ENCODE peak calls at places on chromosomes 13 and 19, in five cellular contexts. Z is osteoblast, L is mammary epithelial cell, U is PC-3, N is GM23248. W is an unnamed sample. For H3K79me2, the result is how much of the 10 kb centered on the place peaks cover.

GRCh38 chr19:47663911-47664771 is 49.1 kb upstream of the EHD2 start:
- DNase-seq in Z (peak), L (peak), U (peak), N (peak), W (peak)

GRCh38 chr19:38535212-38535611 is 82.5 kb downstream of the MAP4K1 start:
- DNase-seq in Z (peak), L (no peak), U (no peak), N (no peak), W (no peak)

GRCh38 chr13:28710161-28710560 is 8.6 kb downstream of the SLC46A3 start:
- DNase-seq in Z (no peak), L (no peak), U (no peak), N (no peak), W (no peak)

GRCh38 chr13:24627090-24627714 is 53.0 kb upstream of the ATP12A start:
- DNase-seq in Z (no peak), L (no peak), U (peak), N (peak), W (no peak)

GRCh38 chr19:50718255-50719118 is 1.1 kb downstream of the SHANK1 start:
- DNase-seq in Z (peak), L (no peak), U (no peak), N (peak), W (no peak)

GRCh38 chr13:77781804-77782203 is 84.3 kb downstream of the SLAIN1 start:
- DNase-seq in Z (no peak), L (no peak), U (no peak), N (no peak), W (no peak)

GRCh38 chr19:40674291-40674690 is 16.2 kb downstream of the NUMBL start:
- DNase-seq in Z (peak), L (no peak), U (no peak), N (no peak), W (no peak)

GRCh38 chr13:80975903-80976302 is 635.0 kb upstream of the SPRY2 start:
- DNase-seq in Z (no peak), L (no peak), U (no peak), N (no peak), W (no peak)

GRCh38 chr13:110973007-110973700 is 58.3 kb upstream of the ANKRD10 start:
- DNase-seq in Z (no peak), L (no peak), U (no peak), N (no peak), W (no peak)

GRCh38 chr19:41701401-41702075 is 6.9 kb upstream of the CEACAM5 start:
- DNase-seq in Z (no peak), L (no peak), U (no peak), N (peak), W (no peak)

GRCh38 chr13:50422181-50423148 is 407.2 kb downstream of the KCNRG start:
- DNase-seq in Z (no peak), L (no peak), U (no peak), N (no peak), W (no peak)

GRCh38 chr19:39558623-39559117 is 18.7 kb upstream of the EID2 start:
- DNase-seq in Z (no peak), L (no peak), U (no peak), N (no peak), W (no peak)

GRCh38 chr13:89571676-89572075 is 1775.8 kb upstream of the MIR17HG start:
- DNase-seq in Z (no peak), L (no peak), U (no peak), N (no peak), W (no peak)

GRCh38 chr13:89574077-89574476 is 1773.4 kb upstream of the MIR17HG start:
- DNase-seq in Z (no peak), L (no peak), U (no peak), N (no peak), W (no peak)

DNA sequence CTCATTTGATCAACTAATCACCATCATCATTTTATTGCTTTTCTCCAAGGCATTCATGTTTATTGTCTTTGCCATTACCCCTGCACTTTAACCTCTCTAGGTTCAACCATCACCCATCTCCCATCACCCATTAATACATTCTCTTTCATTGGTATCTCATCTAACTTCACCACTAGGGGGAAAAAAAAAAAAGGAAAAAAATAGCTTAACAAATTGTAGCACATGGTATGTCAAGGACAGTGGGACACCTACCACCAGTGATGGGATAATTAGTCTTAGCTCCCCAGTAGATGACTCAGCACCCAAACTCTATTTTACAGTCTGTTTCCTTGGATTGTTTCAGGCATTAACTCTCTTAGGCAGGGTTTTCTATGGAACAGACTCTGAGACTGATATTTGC is 1770.2 kb upstream of the MIR17HG start:
- DNase-seq in Z (no peak), L (no peak), U (peak), N (no peak), W (no peak)
- H3K79me2 ChIP-seq in Z (under half), L (under half), U (under half), N (under half), W (under half)

DNA sequence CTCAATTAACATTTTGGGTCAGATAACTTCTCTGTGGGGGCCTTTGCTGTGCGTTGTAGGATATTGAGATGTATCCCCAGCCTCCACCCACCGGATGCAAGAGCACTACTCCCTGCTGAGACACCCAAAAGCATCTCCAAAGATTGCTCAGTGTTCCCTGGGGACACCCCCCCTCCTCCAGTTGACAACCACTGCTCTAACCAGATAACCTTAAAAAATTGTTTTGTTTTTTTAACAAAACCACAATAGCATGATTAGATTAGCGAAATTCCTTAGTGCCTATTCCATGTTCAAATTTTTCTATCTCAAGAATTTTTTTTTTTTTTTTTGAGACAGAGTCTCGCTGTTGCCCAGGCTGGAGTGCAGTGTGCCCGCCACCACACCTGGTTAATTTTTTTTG is 2.6 kb upstream of the EPN1 start:
- DNase-seq in Z (peak), L (no peak), U (no peak), N (peak), W (no peak)
- H3K79me2 ChIP-seq in Z (half or more), L (half or more), U (half or more), N (half or more), W (half or more)

DNA sequence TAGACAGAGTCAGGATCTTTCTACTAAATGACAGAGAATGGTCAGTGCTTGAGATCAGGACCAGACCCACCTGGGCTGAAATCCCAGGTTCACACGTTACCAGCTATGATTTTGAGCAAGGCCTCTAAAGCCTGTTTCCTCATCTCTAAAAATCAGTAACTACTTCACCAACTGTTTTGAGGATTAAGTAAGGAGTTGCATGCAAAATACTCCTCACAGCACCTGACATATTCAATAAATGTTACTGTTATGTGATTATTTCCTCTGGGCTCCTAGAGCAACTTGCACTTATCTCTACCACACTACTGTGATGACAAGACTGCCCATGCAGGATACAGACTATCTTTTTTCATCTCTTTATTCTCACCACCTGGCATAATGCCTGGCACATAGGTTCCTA is 1.9 kb downstream of the KATNAL1 start:
- DNase-seq in Z (no peak), L (no peak), U (no peak), N (no peak), W (no peak)
- H3K79me2 ChIP-seq in Z (half or more), L (half or more), U (half or more), N (half or more), W (half or more)

GRCh38 chr13:45178349-45179142 is 22.3 kb downstream of the KCTD4 start:
- DNase-seq in Z (peak), L (no peak), U (peak), N (peak), W (peak)

GRCh38 chr13:45174478-45174877 is 26.4 kb downstream of the KCTD4 start:
- DNase-seq in Z (no peak), L (no peak), U (no peak), N (no peak), W (no peak)

GRCh38 chr13:45180303-45180702 is 20.5 kb downstream of the KCTD4 start:
- DNase-seq in Z (no peak), L (no peak), U (no peak), N (no peak), W (no peak)

GRCh38 chr13:45180713-45181601 is 19.9 kb downstream of the KCTD4 start:
- DNase-seq in Z (peak), L (no peak), U (peak), N (peak), W (no peak)

DNA sequence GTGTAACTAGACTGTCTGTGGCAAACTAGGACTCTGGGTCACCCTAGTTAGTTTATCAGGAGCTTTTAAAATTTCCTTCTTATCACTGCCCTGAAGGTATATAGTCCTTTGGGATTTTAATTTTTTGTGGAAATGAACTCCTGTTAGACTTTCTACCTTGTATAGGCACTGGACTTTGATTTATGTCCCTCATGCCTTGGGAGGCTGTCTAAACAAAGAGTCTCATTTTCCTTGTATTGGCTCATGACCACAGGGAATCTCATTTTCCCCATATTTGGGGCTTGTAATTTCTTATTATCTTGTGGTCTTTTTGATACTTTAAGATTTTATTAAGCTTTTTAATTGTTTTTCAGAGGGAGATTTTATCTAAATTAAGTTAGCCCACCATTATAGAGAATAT is 21.4 kb downstream of the KCTD4 start:
- DNase-seq in Z (no peak), L (no peak), U (no peak), N (no peak), W (peak)
- H3K79me2 ChIP-seq in Z (under half), L (half or more), U (half or more), N (under half), W (half or more)

GRCh38 chr13:21436582-21436981 is 22.5 kb downstream of the ZDHHC20 start:
- DNase-seq in Z (no peak), L (no peak), U (no peak), N (no peak), W (no peak)

GRCh38 chr13:21435710-21436151 is 23.4 kb downstream of the ZDHHC20 start:
- DNase-seq in Z (peak), L (peak), U (peak), N (peak), W (peak)

GRCh38 chr13:21429217-21429616 is 29.9 kb downstream of the ZDHHC20 start:
- DNase-seq in Z (no peak), L (no peak), U (no peak), N (no peak), W (no peak)

GRCh38 chr13:21435231-21435630 is 23.9 kb downstream of the ZDHHC20 start:
- DNase-seq in Z (no peak), L (no peak), U (no peak), N (no peak), W (no peak)

DNA sequence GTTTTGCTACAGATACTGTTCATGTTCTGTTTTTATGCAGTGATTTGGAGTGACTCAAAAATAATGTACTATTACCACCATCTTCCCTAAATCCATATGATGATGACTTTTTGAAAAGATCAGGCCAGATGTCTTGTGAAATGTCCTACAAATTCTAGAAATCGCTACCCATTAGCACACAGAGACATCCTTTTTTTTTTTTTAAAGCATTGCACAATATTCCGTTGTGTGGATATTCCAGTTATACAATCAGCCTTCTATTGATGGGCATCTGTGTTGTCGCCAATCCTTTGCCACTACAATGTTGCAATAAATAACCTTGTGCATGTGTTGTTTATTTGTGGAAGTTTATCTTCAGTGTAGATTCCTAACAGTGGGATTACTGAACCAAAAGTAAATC is 24.5 kb downstream of the ZDHHC20 start:
- DNase-seq in Z (no peak), L (no peak), U (no peak), N (no peak), W (no peak)
- H3K79me2 ChIP-seq in Z (half or more), L (half or more), U (half or more), N (half or more), W (half or more)

DNA sequence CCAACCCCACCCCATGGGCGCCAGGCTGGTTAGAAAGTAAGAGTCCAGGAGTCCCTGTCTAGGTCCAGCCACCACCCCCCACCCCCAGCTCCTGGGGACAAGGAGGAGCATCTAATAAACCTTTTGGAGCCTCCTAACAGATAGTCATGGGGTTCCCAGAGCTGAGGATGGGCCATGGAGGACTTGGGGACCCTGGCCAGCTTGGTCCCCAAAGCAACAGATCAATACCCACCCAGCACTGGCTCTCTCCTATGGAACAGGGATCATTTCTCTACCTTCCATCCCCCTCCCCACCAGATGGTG is 9.4 kb downstream of the NR2F6 start:
- DNase-seq in Z (peak), L (no peak), U (no peak), N (no peak), W (no peak)
- H3K79me2 ChIP-seq in Z (under half), L (half or more), U (under half), N (half or more), W (under half)

GRCh38 chr19:19470579-19470978 is 44.8 kb downstream of the TSSK6 start:
- DNase-seq in Z (no peak), L (no peak), U (no peak), N (no peak), W (no peak)
- H3K79me2 ChIP-seq in Z (half or more), L (half or more), U (half or more), N (half or more), W (half or more)

GRCh38 chr19:1618157-1619093 is 13.2 kb upstream of the UQCR11 start:
- DNase-seq in Z (peak), L (peak), U (peak), N (peak), W (no peak)
- H3K79me2 ChIP-seq in Z (under half), L (under half), U (under half), N (under half), W (under half)

DNA sequence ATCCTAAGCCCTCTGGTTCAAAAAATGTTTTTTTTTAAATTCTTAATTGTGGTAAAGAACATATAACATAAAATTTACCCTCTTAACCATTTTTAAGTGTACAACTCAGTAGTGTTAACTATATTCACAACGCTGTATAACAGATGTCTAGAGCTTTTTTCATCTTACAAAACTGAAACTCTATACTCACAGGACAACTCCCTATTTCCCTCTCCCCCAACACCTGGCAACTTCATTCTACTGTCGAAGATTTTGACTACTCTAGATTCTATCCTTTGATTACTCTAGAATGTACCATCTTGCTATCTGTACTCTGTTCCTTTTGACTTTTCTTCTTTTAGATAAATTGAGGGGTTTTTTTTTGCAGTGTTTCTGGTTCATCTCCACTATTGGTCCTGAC is 200.4 kb downstream of the KLF12 start:
- DNase-seq in Z (no peak), L (no peak), U (no peak), N (no peak), W (no peak)
- H3K79me2 ChIP-seq in Z (half or more), L (under half), U (under half), N (half or more), W (under half)